ENCODE peak calls at places on chromosome 3, in four cellular contexts. T is H1, D is testis, S is IMR-90. A is an unnamed sample.

GRCh38 chr3:124297062-124297980 is 305.4 kb upstream of the ROPN1 start:
- DNase-seq in T (no peak), D (no peak), S (no peak), A (no peak)

GRCh38 chr3:76827647-76828273 is 212.1 kb upstream of the ROBO2 start:
- DNase-seq in T (no peak), D (no peak), S (no peak), A (no peak)

GRCh38 chr3:15428539-15428938 is 1.1 kb downstream of the EAF1 start:
- DNase-seq in T (no peak), D (no peak), S (peak; percentile 67), A (no peak)

GRCh38 chr3:72238836-72239235 is 453.9 kb upstream of the PROK2 start:
- DNase-seq in T (no peak), D (peak; percentile 70), S (no peak), A (no peak)

GRCh38 chr3:26145769-26146168 is 355.9 kb downstream of the OXSM start:
- DNase-seq in T (no peak), D (no peak), S (no peak), A (no peak)

GRCh38 chr3:4897765-4898453 is 81.3 kb upstream of the BHLHE40 start:
- DNase-seq in T (no peak), D (no peak), S (peak; percentile 12), A (no peak)

GRCh38 chr3:150945226-150945625 is 27.3 kb downstream of the CLRN1 start:
- DNase-seq in T (no peak), D (no peak), S (peak; percentile 25), A (no peak)

GRCh38 chr3:140403559-140403958 is 274.3 kb upstream of the TRIM42 start:
- DNase-seq in T (no peak), D (no peak), S (no peak), A (no peak)

GRCh38 chr3:44862221-44862637 is 517 bp downstream of the TMEM42 start:
- DNase-seq in T (no peak), D (peak; percentile 30), S (peak; percentile 19), A (no peak)

GRCh38 chr3:159260049-159260662 is 458.3 kb downstream of the MFSD1 start:
- DNase-seq in T (no peak), D (peak; percentile 50), S (peak; percentile 77), A (peak; percentile 51)

GRCh38 chr3:119336823-119337222 is 42.6 kb downstream of the ARHGAP31 start:
- DNase-seq in T (no peak), D (no peak), S (no peak), A (no peak)

GRCh38 chr3:76245073-76245472 is 459.7 kb upstream of the ZNF717 start:
- DNase-seq in T (no peak), D (no peak), S (no peak), A (no peak)

GRCh38 chr3:20039765-20040475 is at the start of gene KAT2B:
- DNase-seq in T (no peak), D (peak; percentile 85), S (peak; percentile 26), A (peak; percentile 87)

GRCh38 chr3:52533623-52534280 is at the start of gene NT5DC2:
- DNase-seq in T (no peak), D (peak; percentile 70), S (peak; percentile 56), A (peak; percentile 74)
- TF ChIP-seq CTCF in T (no peak), D (no peak), S (peak; percentile 10), A (no peak)

DNA sequence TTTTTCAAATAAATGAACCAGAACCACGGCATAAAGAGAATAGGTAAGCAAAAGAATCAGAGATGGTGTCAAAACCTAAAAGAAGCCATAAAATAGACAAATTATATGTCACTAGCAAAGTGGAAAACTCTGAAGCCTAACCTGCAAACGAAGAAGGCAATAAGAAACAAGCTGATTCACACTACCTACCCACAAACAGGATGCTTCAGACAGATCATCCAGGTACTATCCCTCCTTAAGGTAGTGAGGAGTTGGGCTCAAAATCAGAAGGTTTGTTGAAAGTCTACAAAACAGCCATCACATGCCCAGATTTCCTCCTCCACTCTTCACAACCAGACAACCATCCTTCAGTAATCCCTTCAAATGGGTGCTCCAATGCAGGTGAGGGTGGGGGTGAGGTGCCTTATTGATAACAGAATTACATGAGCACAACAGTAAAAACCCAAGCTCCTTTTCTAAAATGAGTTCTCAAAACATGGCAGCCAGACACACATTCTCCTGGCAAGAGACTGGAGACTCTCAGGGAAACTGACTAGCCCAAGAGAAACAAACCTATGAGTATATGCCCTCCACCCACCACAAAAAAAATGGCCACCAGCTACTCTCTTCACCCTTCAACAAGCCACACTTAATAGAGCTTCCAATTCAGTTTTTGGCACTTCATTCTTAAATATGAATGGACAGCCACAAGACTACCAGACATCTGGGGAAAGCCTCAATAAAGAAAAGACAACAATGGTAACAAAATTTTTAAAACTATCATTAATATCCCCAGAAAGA is 6.4 kb downstream of the KPNA1 start:
- DNase-seq in T (no peak), D (no peak), S (no peak), A (no peak)
- H3K27ac ChIP-seq in T (no peak overlapping the region), D (no peak overlapping the region), S (no peak overlapping the region), A (no peak overlapping the region)

DNA sequence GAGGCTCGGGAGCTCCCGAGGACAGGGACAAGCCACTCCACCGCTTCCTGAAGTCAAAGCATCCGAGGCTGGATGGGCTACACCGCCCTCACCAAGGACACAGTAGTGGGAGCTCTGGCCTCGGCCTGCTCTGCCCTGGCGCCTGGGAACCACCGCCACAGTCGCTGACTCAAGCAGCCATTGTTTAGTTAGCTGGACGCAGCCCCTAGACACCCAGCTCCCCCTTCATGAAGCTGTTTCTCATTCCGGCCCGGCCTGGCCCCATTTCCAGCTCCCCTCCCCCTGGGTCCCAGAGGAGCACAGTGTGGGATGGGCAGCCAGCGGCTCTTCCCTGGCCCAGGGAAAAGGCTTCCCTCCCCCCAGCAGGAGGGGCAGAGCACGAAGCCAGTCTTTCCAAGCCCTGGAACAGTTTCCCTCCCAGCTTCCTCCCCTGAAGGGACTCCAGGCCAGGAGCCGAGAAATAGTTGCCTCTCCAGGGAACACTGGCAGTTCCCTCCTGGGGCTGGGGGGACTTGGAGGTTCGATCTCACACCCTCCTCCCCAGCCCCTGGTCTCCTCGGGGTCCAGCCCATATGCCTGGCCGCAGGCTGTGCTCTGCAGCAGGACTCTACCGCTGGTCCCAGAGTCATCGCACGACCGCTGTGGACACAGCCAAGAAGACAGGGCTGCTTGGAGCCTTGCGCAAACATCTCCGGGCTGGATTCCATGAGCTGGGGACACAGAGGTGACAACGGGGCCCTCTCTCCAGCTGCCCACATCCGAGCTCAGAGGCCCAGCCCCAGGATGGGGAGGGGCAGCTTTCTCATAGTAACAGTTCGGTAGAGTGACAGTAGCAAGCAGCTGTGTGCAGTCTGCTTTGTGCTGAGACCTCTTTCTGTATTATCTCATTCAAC is 10.0 kb downstream of the PLXND1 start:
- DNase-seq in T (no peak), D (peak; percentile 81), S (peak; percentile 96), A (peak; percentile 64)
- TF ChIP-seq POLR2A in T (no peak), D (no peak), S (no peak), A (no peak)

GRCh38 chr3:54427501-54427900 is 305.1 kb downstream of the CACNA2D3 start:
- DNase-seq in T (no peak), D (no peak), S (no peak), A (no peak)
- TF ChIP-seq CTCF in T (no peak), D (no peak), S (no peak), A (no peak)

GRCh38 chr3:32681811-32682210 is 3.2 kb upstream of the CNOT10 start:
- DNase-seq in T (no peak), D (no peak), S (no peak), A (no peak)

GRCh38 chr3:32684800-32685603 is at the start of gene CNOT10:
- DNase-seq in T (peak; percentile 78), D (peak; percentile 97), S (peak; percentile 89), A (peak; percentile 94)

GRCh38 chr3:32686713-32687112 is 1.7 kb downstream of the CNOT10 start:
- DNase-seq in T (no peak), D (no peak), S (no peak), A (no peak)

GRCh38 chr3:32685604-32686185 is 707 bp downstream of the CNOT10 start:
- DNase-seq in T (no peak), D (no peak), S (peak; percentile 13), A (no peak)

GRCh38 chr3:32684029-32684799 is 774 bp upstream of the CNOT10 start:
- DNase-seq in T (no peak), D (no peak), S (no peak), A (no peak)
- H3K27ac ChIP-seq in T (no peak overlapping the region), D (peak overlapping the region; percentile 83), S (no peak overlapping the region), A (no peak overlapping the region)

GRCh38 chr3:98978068-98978811 is 76.7 kb upstream of the DCBLD2 start:
- DNase-seq in T (no peak), D (no peak), S (no peak), A (no peak)

GRCh38 chr3:98984024-98984423 is 82.5 kb upstream of the DCBLD2 start:
- DNase-seq in T (no peak), D (no peak), S (no peak), A (no peak)

GRCh38 chr3:98982336-98982735 is 80.8 kb upstream of the DCBLD2 start:
- DNase-seq in T (no peak), D (no peak), S (peak; percentile 36), A (no peak)

GRCh38 chr3:98979296-98979695 is 77.8 kb upstream of the DCBLD2 start:
- DNase-seq in T (no peak), D (no peak), S (no peak), A (no peak)

GRCh38 chr3:98980915-98981596 is 79.6 kb upstream of the DCBLD2 start:
- DNase-seq in T (no peak), D (no peak), S (peak; percentile 91), A (no peak)
- TF ChIP-seq POLR2A in T (no peak), D (no peak), S (peak; percentile 47), A (no peak)

GRCh38 chr3:138437281-138437680 is 2.9 kb downstream of the ESYT3 start:
- DNase-seq in T (no peak), D (no peak), S (no peak), A (no peak)
- TF ChIP-seq CTCF in T (peak; percentile 28), D (no peak), S (no peak), A (no peak)

DNA sequence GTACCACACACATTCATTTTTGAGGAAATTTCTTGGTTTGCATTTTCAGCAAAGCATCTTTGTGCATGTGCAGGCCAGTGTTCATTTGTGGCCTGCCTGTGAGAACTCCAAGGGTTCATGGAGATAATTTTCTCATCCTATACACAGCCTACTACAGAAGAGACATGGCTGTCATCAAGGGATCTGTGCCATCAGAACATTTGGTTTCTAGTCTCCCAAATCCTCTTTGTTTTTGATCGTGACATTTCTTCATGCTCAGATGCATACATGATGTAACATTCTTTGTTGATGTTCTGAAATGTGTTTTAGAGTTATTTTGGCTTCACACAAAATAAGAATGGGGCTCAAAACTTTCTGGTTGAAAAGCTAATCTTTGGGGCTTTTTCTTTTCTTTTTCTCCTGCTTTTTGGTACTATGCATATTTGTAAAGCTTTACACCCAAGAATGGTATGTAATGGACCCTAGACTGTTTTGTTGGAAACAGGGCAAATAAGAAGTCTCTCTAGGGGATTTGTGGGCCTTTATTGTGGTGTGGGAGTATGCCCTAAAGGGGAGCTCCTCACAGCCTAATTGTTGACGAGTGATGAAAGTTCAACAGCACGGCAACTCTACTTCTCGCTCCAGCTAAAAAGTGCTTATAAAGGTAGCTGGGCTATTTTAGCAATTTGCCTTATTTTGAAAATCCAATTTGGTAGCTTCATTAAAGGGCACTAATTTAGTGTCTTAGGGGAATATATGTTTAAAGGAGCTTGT is 3.2 kb upstream of the ARPP21 start:
- DNase-seq in T (no peak), D (no peak), S (no peak), A (no peak)
- H3K27ac ChIP-seq in T (no peak overlapping the region), D (no peak overlapping the region), S (no peak overlapping the region), A (no peak overlapping the region)

A was measured in thyroid gland.